ENCODE peak calls at places on chromosomes 2 and 18, in six cellular contexts. M, F, T, L, C and Q are unnamed samples. For H3K4me1, the result is how much of the 10 kb centered on the place peaks cover.

GRCh38 chr18:54957987-54958386 is 1.3 kb downstream of the CCDC68 start:
- DNase-seq in M (peak), F (no peak), T (no peak), L (peak), C (no peak), Q (peak)

GRCh38 chr2:219495531-219496122 is 3.1 kb upstream of the GMPPA start:
- DNase-seq in M (peak), F (no peak), T (peak), L (peak), C (peak), Q (peak)

GRCh38 chr2:30611572-30611971 is 164.5 kb downstream of the LCLAT1 start:
- DNase-seq in M (no peak), F (no peak), T (peak), L (no peak), C (no peak), Q (peak)

GRCh38 chr2:47072728-47073191 is 82.3 kb downstream of the STPG4 start:
- DNase-seq in M (peak), F (no peak), T (peak), L (no peak), C (no peak), Q (no peak)

GRCh38 chr2:42164971-42165370 is 4.2 kb upstream of the EML4 start:
- DNase-seq in M (no peak), F (no peak), T (no peak), L (no peak), C (no peak), Q (no peak)

GRCh38 chr18:47594621-47595086 is 335.8 kb downstream of the SMAD2 start:
- DNase-seq in M (no peak), F (no peak), T (no peak), L (no peak), C (no peak), Q (no peak)

GRCh38 chr18:36045241-36045999 is 21.9 kb downstream of the RPRD1A start:
- DNase-seq in M (no peak), F (no peak), T (no peak), L (no peak), C (no peak), Q (no peak)

GRCh38 chr18:73144030-73144429 is 276.2 kb upstream of the NETO1 start:
- DNase-seq in M (no peak), F (no peak), T (no peak), L (no peak), C (no peak), Q (no peak)

GRCh38 chr2:181457121-181457740 is at the start of gene ITGA4:
- DNase-seq in M (peak), F (peak), T (peak), L (peak), C (peak), Q (peak)

GRCh38 chr18:10085405-10085804 is 171.6 kb downstream of the VAPA start:
- DNase-seq in M (no peak), F (no peak), T (no peak), L (peak), C (no peak), Q (no peak)

GRCh38 chr2:30048636-30049175 is 98.1 kb upstream of the YPEL5 start:
- DNase-seq in M (no peak), F (no peak), T (no peak), L (no peak), C (no peak), Q (no peak)

GRCh38 chr2:201191132-201191875 is 8.4 kb downstream of the CASP10 start:
- DNase-seq in M (no peak), F (no peak), T (no peak), L (no peak), C (no peak), Q (no peak)

GRCh38 chr18:56804395-56804794 is 153.2 kb downstream of the WDR7 start:
- DNase-seq in M (no peak), F (no peak), T (no peak), L (no peak), C (no peak), Q (no peak)

GRCh38 chr2:163370169-163370886 is 365.5 kb downstream of the FIGN start:
- DNase-seq in M (no peak), F (no peak), T (no peak), L (no peak), C (no peak), Q (no peak)

GRCh38 chr2:98390571-98391476 is 44.6 kb downstream of the CNGA3 start:
- DNase-seq in M (no peak), F (no peak), T (no peak), L (no peak), C (no peak), Q (no peak)

GRCh38 chr2:88129313-88129959 is 1.6 kb upstream of the FABP1 start:
- DNase-seq in M (no peak), F (no peak), T (no peak), L (no peak), C (no peak), Q (no peak)

GRCh38 chr2:113284481-113284880 is 5.8 kb upstream of the PAX8 start:
- DNase-seq in M (no peak), F (no peak), T (peak), L (peak), C (no peak), Q (no peak)

GRCh38 chr18:59267511-59268126 is 5.6 kb downstream of the RAX start:
- DNase-seq in M (no peak), F (no peak), T (no peak), L (no peak), C (no peak), Q (peak)

GRCh38 chr18:25561923-25562322 is 210.0 kb upstream of the ZNF521 start:
- DNase-seq in M (no peak), F (no peak), T (no peak), L (peak), C (no peak), Q (peak)

GRCh38 chr2:72990695-72991438 is 73.5 kb downstream of the EMX1 start:
- DNase-seq in M (no peak), F (peak), T (no peak), L (no peak), C (peak), Q (no peak)

GRCh38 chr2:26064846-26065245 is 31.0 kb downstream of the RAB10 start:
- DNase-seq in M (no peak), F (no peak), T (no peak), L (no peak), C (no peak), Q (no peak)

GRCh38 chr2:181813963-181814565 is 77.5 kb upstream of the ITPRID2 start:
- DNase-seq in M (peak), F (no peak), T (no peak), L (peak), C (no peak), Q (no peak)

GRCh38 chr2:200302940-200303727 is 3.4 kb upstream of the SPATS2L start:
- DNase-seq in M (no peak), F (no peak), T (no peak), L (peak), C (no peak), Q (no peak)

GRCh38 chr2:287471-287885 is 413 bp downstream of the ALKAL2 start:
- DNase-seq in M (no peak), F (no peak), T (no peak), L (peak), C (no peak), Q (peak)

GRCh38 chr2:168278424-168278888 is 31.1 kb upstream of the STK39 start:
- DNase-seq in M (no peak), F (no peak), T (no peak), L (peak), C (no peak), Q (no peak)

GRCh38 chr18:9386872-9387271 is 52.3 kb downstream of the TWSG1 start:
- DNase-seq in M (no peak), F (no peak), T (no peak), L (no peak), C (no peak), Q (no peak)

GRCh38 chr2:236562434-236562833 is 7.2 kb upstream of the ACKR3 start:
- DNase-seq in M (peak), F (no peak), T (no peak), L (peak), C (no peak), Q (peak)

GRCh38 chr2:160994141-160995002 is 165.9 kb upstream of the TANK start:
- DNase-seq in M (peak), F (peak), T (peak), L (peak), C (peak), Q (peak)

GRCh38 chr18:23235336-23235735 is 100.1 kb downstream of the CABLES1 start:
- DNase-seq in M (no peak), F (no peak), T (peak), L (no peak), C (no peak), Q (no peak)

GRCh38 chr18:23236876-23237468 is 101.7 kb downstream of the CABLES1 start:
- DNase-seq in M (no peak), F (peak), T (no peak), L (no peak), C (no peak), Q (no peak)

GRCh38 chr18:23235860-23236259 is 100.6 kb downstream of the CABLES1 start:
- DNase-seq in M (no peak), F (no peak), T (no peak), L (no peak), C (no peak), Q (no peak)

GRCh38 chr18:23232331-23232730 is 97.0 kb downstream of the CABLES1 start:
- DNase-seq in M (no peak), F (no peak), T (no peak), L (no peak), C (no peak), Q (no peak)

DNA sequence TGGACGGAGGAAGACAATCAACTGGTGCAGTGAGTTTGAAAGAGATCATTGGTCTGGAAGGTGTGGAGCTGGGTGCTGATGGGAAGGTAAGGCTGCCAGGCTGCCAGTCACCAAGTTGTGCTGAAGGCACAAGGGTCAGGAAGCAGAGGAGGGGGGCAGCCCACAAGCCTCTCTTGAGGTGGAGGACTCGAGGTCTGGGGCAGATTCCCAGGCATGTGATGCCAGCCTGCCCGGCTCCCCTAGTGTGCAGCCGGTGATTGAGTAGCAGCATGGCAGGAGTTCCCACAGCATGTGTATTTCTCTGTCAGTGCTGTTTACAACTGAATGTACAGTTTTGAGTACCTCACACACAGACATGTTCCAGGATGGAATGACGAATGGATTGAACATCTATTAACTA is 99.3 kb downstream of the CABLES1 start:
- DNase-seq in M (no peak), F (no peak), T (peak), L (no peak), C (no peak), Q (no peak)
- H3K4me1 ChIP-seq in M (under half), F (under half), T (under half), L (under half), C (under half), Q (under half)

GRCh38 chr2:123502926-123503325 is 522.2 kb upstream of the CNTNAP5 start:
- DNase-seq in M (no peak), F (no peak), T (no peak), L (no peak), C (no peak), Q (no peak)

GRCh38 chr2:123500988-123501387 is 524.1 kb upstream of the CNTNAP5 start:
- DNase-seq in M (no peak), F (no peak), T (no peak), L (no peak), C (no peak), Q (no peak)

GRCh38 chr2:123495241-123495640 is 529.8 kb upstream of the CNTNAP5 start:
- DNase-seq in M (no peak), F (no peak), T (no peak), L (no peak), C (no peak), Q (no peak)

GRCh38 chr2:123500346-123500745 is 524.7 kb upstream of the CNTNAP5 start:
- DNase-seq in M (no peak), F (no peak), T (no peak), L (no peak), C (no peak), Q (no peak)
- TF ChIP-seq POLR2A in M (no peak), F (no peak), T (no peak), L (no peak), C (no peak), Q (no peak)

GRCh38 chr2:37356299-37356698 is 11.9 kb downstream of the QPCT start:
- DNase-seq in M (no peak), F (no peak), T (no peak), L (no peak), C (no peak), Q (no peak)
- H3K4me1 ChIP-seq in M (under half), F (under half), T (under half), L (under half), C (under half), Q (under half)

GRCh38 chr2:24016376-24016761 is 6.5 kb downstream of the MFSD2B start:
- DNase-seq in M (no peak), F (no peak), T (no peak), L (no peak), C (no peak), Q (no peak)

GRCh38 chr2:24018241-24018640 is 8.4 kb downstream of the MFSD2B start:
- DNase-seq in M (no peak), F (no peak), T (no peak), L (no peak), C (no peak), Q (no peak)

GRCh38 chr2:24017711-24018110 is 7.8 kb downstream of the MFSD2B start:
- DNase-seq in M (no peak), F (no peak), T (no peak), L (no peak), C (no peak), Q (no peak)

GRCh38 chr2:24016853-24017703 is 7.2 kb downstream of the MFSD2B start:
- DNase-seq in M (no peak), F (no peak), T (no peak), L (no peak), C (no peak), Q (no peak)

DNA sequence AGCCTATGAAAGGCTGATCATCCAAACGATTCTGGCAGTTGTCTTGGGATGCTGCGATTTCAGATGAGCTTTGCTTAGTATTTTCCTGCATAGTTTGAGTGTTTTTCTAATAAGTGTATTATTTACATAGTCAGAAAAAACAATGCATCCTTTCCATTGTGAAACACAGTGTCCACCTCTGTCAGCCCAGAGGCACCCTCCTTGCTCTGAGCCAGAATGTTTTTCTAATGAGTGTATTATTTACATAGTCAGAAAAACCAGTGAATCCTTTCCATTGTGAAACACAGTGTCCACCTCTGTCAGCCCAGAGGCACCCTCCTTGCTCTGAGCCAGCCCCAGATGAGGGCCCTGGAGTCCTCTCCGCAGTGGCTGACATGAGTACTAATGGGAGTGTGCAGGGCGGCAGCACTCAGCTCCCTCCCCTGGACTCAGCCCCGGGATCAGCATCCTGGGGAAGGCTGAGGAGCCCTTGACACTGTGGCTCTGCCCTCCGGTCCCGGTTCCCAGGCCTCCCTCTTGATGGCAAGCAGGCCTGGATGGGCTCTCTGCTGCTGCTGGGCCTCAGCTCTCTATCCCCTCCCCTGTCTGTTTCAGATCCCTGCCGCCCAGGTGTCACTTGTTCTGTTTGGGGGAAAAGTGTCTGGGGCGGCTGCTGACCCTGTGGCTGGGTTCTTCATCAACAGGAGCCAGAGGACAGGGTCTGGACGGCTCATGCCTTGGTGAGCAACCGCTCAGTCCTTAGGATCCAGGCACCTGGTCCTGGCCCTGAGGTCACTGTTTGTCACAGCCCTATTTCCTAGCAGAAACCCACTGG is 5.9 kb downstream of the MFSD2B start:
- DNase-seq in M (no peak), F (no peak), T (no peak), L (peak), C (no peak), Q (no peak)
- TF ChIP-seq POLR2A in M (no peak), F (no peak), T (no peak), L (no peak), C (no peak), Q (no peak)

GRCh38 chr2:69597843-69598610 is 45.5 kb downstream of the AAK1 start:
- DNase-seq in M (no peak), F (no peak), T (no peak), L (no peak), C (no peak), Q (no peak)
- H3K4me1 ChIP-seq in M (under half), F (under half), T (under half), L (under half), C (under half), Q (under half)

GRCh38 chr18:63366991-63367240 is at the start of gene KDSR:
- DNase-seq in M (no peak), F (no peak), T (no peak), L (no peak), C (no peak), Q (no peak)

GRCh38 chr18:63367241-63367953 is 391 bp upstream of the KDSR start:
- DNase-seq in M (peak), F (peak), T (peak), L (peak), C (peak), Q (peak)

GRCh38 chr18:63365909-63366269 is 1.1 kb downstream of the KDSR start:
- DNase-seq in M (no peak), F (no peak), T (no peak), L (peak), C (no peak), Q (no peak)

GRCh38 chr18:63368611-63369010 is 1.6 kb upstream of the KDSR start:
- DNase-seq in M (no peak), F (no peak), T (no peak), L (peak), C (no peak), Q (no peak)

DNA sequence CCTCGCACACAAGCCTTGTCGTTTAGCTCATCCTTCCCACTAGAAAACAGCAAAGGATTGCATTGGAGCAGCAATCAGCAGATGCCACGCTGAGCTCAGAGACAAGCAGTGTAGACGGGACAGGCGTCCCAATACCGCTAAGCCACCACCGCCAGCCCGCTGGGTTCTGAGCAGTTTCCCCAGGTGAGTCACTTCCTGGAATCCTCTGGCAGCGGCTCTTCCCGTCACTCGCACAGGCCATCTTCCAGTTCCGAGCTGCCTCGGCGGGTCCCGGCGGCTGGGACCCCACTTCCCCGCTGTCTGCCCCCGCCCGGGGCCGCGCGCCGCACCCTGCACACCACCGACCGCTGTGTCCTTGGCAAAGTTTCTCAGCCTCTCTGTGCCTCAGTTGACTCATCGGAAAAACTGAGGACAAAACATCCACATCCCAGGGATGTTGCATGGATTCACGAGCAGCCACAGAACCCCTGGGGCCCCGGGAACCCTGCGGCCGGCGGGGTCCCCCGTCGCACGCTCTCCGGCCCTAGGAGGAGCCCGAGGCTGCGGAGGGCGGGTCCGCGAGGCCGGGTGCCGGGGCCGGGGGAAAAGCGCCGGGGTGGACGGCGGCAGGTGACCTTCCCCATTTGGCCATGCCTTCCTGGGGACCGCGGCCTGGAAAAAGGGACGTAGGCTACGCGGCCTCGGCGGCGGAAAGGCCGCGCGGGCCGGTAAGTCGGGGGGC is 576 bp downstream of the KDSR start:
- DNase-seq in M (peak), F (peak), T (peak), L (peak), C (peak), Q (peak)
- TF ChIP-seq POLR2A in M (peak), F (peak), T (no peak), L (no peak), C (no peak), Q (peak)

GRCh38 chr18:32093523-32093922 is 1.8 kb downstream of the RNF138 start:
- DNase-seq in M (no peak), F (no peak), T (no peak), L (peak), C (no peak), Q (no peak)

GRCh38 chr18:32091724-32092421 is at the start of gene RNF138:
- DNase-seq in M (peak), F (peak), T (peak), L (peak), C (peak), Q (peak)

GRCh38 chr18:32091325-32091723 is 350 bp upstream of the RNF138 start:
- DNase-seq in M (no peak), F (no peak), T (no peak), L (no peak), C (no peak), Q (no peak)

GRCh38 chr18:32093106-32093511 is 1.4 kb downstream of the RNF138 start:
- DNase-seq in M (peak), F (peak), T (peak), L (peak), C (peak), Q (peak)

GRCh38 chr18:32092422-32093105 is 890 bp downstream of the RNF138 start:
- DNase-seq in M (peak), F (peak), T (peak), L (peak), C (peak), Q (peak)
- H3K4me1 ChIP-seq in M (under half), F (under half), T (under half), L (under half), C (under half), Q (under half)